ENCODE peak calls at places on chromosomes 2 and 18, in seven cellular contexts. U, T, M, W, X, P and O are unnamed samples.
A peak's percentile ranks its signal among the peaks of the same experiment; 100 is the strongest.

GRCh38 chr18:41666251-41666650 is 288.8 kb upstream of the PIK3C3 start:
- DNase-seq in U (no peak), T (no peak), M (no peak), W (no peak), X (no peak), P (no peak), O (no peak)

GRCh38 chr2:3324036-3324386 is 53.6 kb downstream of the EIPR1 start:
- DNase-seq in U (no peak), T (no peak), M (no peak), W (no peak), X (no peak), P (no peak), O (no peak)

GRCh38 chr2:237967463-237967871 is 653 bp downstream of the UBE2F start:
- DNase-seq in U (peak; percentile 32), T (peak; percentile 30), M (no peak), W (no peak), X (peak; percentile 73), P (peak; percentile 27), O (no peak)

GRCh38 chr2:232325324-232326273 is 53.0 kb upstream of the ALPP start:
- DNase-seq in U (peak; percentile 25), T (peak; percentile 62), M (no peak), W (no peak), X (peak; percentile 63), P (peak; percentile 56), O (no peak)

GRCh38 chr2:75896779-75897366 is 186.2 kb upstream of the GCFC2 start:
- DNase-seq in U (peak; percentile 20), T (peak; percentile 36), M (no peak), W (peak; percentile 33), X (no peak), P (no peak), O (no peak)

GRCh38 chr2:167827352-167828097 is 419.9 kb downstream of the STK39 start:
- DNase-seq in U (no peak), T (no peak), M (no peak), W (no peak), X (no peak), P (no peak), O (no peak)

GRCh38 chr2:29607025-29607424 is 314.4 kb downstream of the ALK start:
- DNase-seq in U (no peak), T (no peak), M (no peak), W (no peak), X (no peak), P (no peak), O (no peak)

GRCh38 chr18:46755315-46756171 is 1.3 kb downstream of the ST8SIA5 start:
- DNase-seq in U (no peak), T (no peak), M (no peak), W (no peak), X (no peak), P (no peak), O (no peak)

GRCh38 chr18:36411745-36412168 is 114.2 kb downstream of the FHOD3 start:
- DNase-seq in U (peak; percentile 48), T (no peak), M (no peak), W (no peak), X (no peak), P (no peak), O (no peak)

GRCh38 chr18:73684651-73685050 is 463.0 kb downstream of the FBXO15 start:
- DNase-seq in U (no peak), T (no peak), M (no peak), W (no peak), X (no peak), P (no peak), O (no peak)

GRCh38 chr2:186126181-186126580 is 359.9 kb upstream of the ZC3H15 start:
- DNase-seq in U (no peak), T (no peak), M (no peak), W (no peak), X (no peak), P (no peak), O (no peak)

GRCh38 chr18:42296723-42297122 is 341.7 kb downstream of the PIK3C3 start:
- DNase-seq in U (no peak), T (no peak), M (no peak), W (no peak), X (no peak), P (no peak), O (no peak)

GRCh38 chr2:53593891-53594585 is 173.6 kb upstream of the CHAC2 start:
- DNase-seq in U (no peak), T (no peak), M (no peak), W (no peak), X (no peak), P (no peak), O (no peak)

GRCh38 chr2:206275274-206276160 is 1.1 kb downstream of the ZDBF2 start:
- DNase-seq in U (no peak), T (no peak), M (no peak), W (no peak), X (no peak), P (no peak), O (no peak)

GRCh38 chr2:129820908-129821307 is 158.6 kb upstream of the RAB6C start:
- DNase-seq in U (no peak), T (no peak), M (no peak), W (no peak), X (no peak), P (no peak), O (peak; percentile 80)

GRCh38 chr2:66109419-66109818 is 325.5 kb upstream of the MEIS1 start:
- DNase-seq in U (no peak), T (no peak), M (no peak), W (no peak), X (no peak), P (peak; percentile 16), O (no peak)

GRCh38 chr2:84924173-84925106 is 19.0 kb downstream of the TMSB10 start:
- DNase-seq in U (peak; percentile 36), T (peak; percentile 33), M (no peak), W (no peak), X (no peak), P (peak; percentile 62), O (no peak)

DNA sequence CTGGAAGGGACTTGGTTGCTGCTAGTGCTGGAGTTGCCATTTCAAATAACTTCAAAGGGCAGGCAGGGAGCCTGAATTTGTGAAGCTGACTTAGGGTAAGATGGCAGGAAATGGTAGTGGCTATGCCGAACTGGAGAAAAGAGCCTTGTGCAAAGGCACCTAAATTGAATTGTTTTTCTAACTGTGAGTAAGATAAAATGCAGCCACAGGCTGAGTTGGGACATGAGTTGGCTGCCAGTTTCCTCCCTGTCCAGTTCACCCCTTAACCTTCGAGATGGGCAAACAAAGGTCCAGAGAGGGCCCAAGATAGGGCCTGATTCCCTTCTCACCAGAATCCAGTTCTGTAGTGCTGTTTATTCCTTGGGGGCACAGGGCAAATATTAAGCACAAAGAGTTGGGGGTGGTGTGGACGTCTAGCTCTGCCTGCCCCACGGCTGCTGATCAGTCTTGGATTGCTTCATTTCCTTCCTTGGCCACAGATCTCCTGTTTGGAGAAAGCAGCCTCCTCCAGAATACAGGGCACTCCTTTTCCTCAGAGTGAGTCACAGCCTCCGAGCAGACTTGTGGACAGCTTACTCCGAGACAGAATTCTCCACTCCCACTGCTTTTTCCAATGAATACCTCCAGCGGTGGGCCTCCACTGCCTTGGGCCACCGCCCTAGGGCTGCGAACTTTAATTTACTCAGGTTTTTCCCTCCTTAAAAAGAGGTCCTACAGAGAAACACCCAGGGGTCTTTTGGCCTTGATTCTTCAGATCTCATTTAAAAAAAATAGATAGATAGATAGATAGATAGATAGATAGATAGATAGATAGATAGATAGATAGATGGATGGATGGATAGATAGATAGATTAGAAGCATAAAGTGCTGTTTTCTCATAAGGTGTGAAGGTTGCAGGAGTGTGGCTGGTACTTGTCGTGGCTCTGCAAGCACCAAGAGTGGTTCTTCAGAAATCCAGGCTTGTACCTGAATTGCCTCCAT is 18.4 kb upstream of the SLC20A1 start:
- DNase-seq in U (no peak), T (peak; percentile 42), M (no peak), W (peak; percentile 54), X (peak; percentile 78), P (no peak), O (no peak)
- TF ChIP-seq POLR2AphosphoS5 in U (no peak), T (peak; percentile 57), M (no peak), W (no peak), X (no peak), P (no peak), O (no peak)

DNA sequence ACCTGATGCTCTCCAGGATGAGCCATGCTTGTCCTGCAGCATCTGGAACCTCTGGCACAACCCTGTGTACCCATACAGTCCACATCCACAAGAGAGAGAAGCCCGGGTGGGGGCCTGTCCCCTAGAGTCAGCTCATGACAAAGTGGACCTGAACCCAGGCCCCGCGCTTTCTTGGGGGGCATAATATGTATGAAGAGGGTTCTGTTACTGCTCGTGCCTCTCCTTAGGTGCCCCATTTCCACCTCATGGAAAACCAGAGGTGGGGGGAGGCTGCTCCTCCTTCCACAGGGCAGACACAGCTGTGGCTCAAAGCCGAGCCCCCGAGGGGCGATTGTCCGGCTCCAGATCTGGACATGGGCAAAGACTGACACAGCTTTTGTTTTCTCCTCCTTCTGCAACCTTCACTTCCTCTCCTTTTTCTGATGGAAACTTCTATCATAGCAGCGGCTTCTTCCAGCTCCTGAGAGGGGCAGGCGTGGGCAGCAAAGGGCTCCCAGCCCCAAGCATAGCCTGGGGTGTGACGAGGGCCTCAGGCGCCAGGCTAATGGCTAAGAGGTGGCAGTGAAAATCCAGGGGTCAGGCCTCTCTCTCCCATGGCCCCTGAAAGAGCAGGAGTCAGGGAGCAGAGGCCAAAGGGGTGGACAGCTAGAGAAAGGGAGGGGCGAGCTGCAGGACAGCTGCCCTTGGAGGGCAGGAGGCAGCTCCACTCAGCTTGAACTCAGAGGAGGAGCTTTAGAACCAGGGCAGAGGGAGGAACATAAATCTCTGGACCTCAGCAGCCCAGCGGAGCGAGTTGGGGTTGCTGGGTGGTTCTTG is 155.5 kb downstream of the ZFP36L2 start:
- DNase-seq in U (no peak), T (no peak), M (peak; percentile 49), W (no peak), X (no peak), P (peak; percentile 3), O (no peak)
- H3K4me1 ChIP-seq in U (peaks cover 47% of the 10 kb centered on the region), T (peaks cover 20% of the 10 kb centered on the region), M (peaks cover 41% of the 10 kb centered on the region), W (peaks cover 42% of the 10 kb centered on the region), X (peaks cover 64% of the 10 kb centered on the region), P (peaks cover 11% of the 10 kb centered on the region), O (no peaks in the 10 kb centered on the region)

GRCh38 chr2:223674998-223675609 is 72.9 kb upstream of the SCG2 start:
- DNase-seq in U (peak; percentile 21), T (no peak), M (no peak), W (no peak), X (no peak), P (no peak), O (no peak)
- TF ChIP-seq POLR2AphosphoS5 in U (no peak), T (no peak), M (no peak), W (no peak), X (no peak), P (no peak), O (no peak)

DNA sequence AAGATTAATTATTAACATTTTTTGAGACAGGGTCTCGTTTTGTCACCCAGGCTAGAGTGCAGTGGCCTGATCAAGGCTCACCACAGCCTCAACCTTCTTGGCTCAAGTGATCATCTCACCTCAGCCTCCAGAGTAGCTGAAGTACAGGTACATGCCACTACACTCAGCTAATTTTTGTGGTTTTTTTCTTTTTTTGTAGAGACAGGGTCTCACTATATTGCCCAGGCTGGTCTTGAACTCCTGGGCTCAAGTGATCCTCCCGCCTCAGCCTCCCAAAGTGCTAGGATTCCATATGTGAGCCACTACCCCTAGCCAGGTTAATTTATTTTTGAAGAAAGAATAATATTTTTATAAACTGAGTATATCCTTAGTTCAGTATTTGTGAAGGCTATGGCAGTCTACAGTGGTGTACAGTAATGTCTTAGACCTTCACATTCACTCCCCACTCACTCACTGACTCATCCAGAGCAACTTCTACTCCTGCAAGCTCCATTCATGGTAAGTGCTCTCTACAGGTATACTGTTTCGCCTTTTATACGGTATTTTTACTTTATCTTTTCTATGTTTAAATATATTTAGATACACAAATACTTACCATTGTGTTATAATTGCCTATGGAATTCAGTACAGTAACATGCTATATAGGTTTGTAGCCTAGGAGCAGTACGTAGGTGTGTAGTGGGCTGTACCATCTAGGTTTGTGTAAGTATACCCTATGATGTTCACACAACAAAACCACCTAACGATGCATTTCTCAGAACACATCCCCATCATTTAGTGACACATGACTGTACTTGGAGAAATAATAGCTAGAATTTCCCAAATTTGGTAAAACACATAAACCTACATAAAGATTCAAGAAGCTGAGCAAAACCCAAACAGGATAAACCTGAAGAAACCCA is 38.6 kb downstream of the MGAT4A start:
- DNase-seq in U (no peak), T (no peak), M (no peak), W (no peak), X (no peak), P (no peak), O (no peak)
- H3K4me1 ChIP-seq in U (no peaks in the 10 kb centered on the region), T (no peaks in the 10 kb centered on the region), M (no peaks in the 10 kb centered on the region), W (no peaks in the 10 kb centered on the region), X (no peaks in the 10 kb centered on the region), P (no peaks in the 10 kb centered on the region), O (peaks cover 6% of the 10 kb centered on the region)